ENCODE peak calls at places on chromosomes 7 and 10, in seven cellular contexts. R, G, I, N, O, J and W are unnamed samples.
A peak's percentile ranks its signal among the peaks of the same experiment; 100 is the strongest.

GRCh38 chr10:112461029-112461887 is 14.2 kb downstream of the VTI1A start:
- DNase-seq in R (no peak), I (no peak), N (no peak), G (peak; percentile 87), J (peak; percentile 76), O (no peak), W (no peak)

GRCh38 chr10:119539359-119539651 is 3.2 kb downstream of the RGS10 start:
- DNase-seq in G (no peak), N (no peak), R (no peak), J (no peak), I (no peak), O (no peak), W (no peak)

GRCh38 chr10:69276503-69276902 is 1.8 kb upstream of the HK1 start:
- DNase-seq in J (no peak), G (no peak), N (no peak), O (no peak), R (no peak), I (no peak), W (no peak)

GRCh38 chr10:31242902-31243301 is 76.1 kb upstream of the ZEB1 start:
- DNase-seq in I (no peak), G (peak; percentile 98), N (peak; percentile 55), R (no peak), J (peak; percentile 83), O (peak; percentile 57), W (no peak)

GRCh38 chr7:1899951-1900762 is 230.1 kb downstream of the ELFN1 start:
- DNase-seq in J (no peak), G (no peak), N (no peak), R (peak; percentile 63), O (peak; percentile 63), I (no peak), W (no peak)

GRCh38 chr7:73647725-73648592 is 19.7 kb upstream of the VPS37D start:
- DNase-seq in J (no peak), N (peak; percentile 89), G (peak; percentile 48), O (peak; percentile 76), R (no peak), I (no peak), W (no peak)

GRCh38 chr10:85868627-85869499 is 497.7 kb downstream of the GRID1 start:
- DNase-seq in J (no peak), G (no peak), I (no peak), R (no peak), N (no peak), O (no peak), W (no peak)

GRCh38 chr10:42979181-42979580 is 97.7 kb upstream of the RET start:
- DNase-seq in J (no peak), O (no peak), I (no peak), N (no peak), G (no peak), R (peak; percentile 25), W (no peak)

GRCh38 chr10:4527281-4527960 is 298.6 kb upstream of the AKR1E2 start:
- DNase-seq in N (no peak), G (peak; percentile 71), J (peak; percentile 28), I (no peak), R (no peak), O (no peak), W (no peak)

GRCh38 chr10:97659589-97659988 is 19.1 kb downstream of the PI4K2A start:
- DNase-seq in J (no peak), O (no peak), N (no peak), G (peak; percentile 58), R (no peak), I (no peak), W (no peak)

GRCh38 chr10:88439932-88440331 is 143.2 kb downstream of the RNLS start:
- DNase-seq in R (no peak), N (no peak), J (no peak), G (no peak), I (no peak), O (no peak), W (no peak)

GRCh38 chr10:88442681-88443080 is 140.4 kb downstream of the RNLS start:
- DNase-seq in G (no peak), J (no peak), N (no peak), O (no peak), R (no peak), I (no peak), W (no peak)

GRCh38 chr10:88437411-88437810 is 145.7 kb downstream of the RNLS start:
- DNase-seq in O (no peak), R (no peak), N (no peak), J (no peak), G (no peak), I (no peak), W (no peak)

GRCh38 chr10:88440541-88440940 is 142.6 kb downstream of the RNLS start:
- DNase-seq in N (no peak), R (no peak), G (no peak), J (no peak), I (no peak), O (no peak), W (no peak)
- H3K27ac ChIP-seq in N (no peak overlapping the region), R (no peak overlapping the region), G (no peak overlapping the region), J (no peak overlapping the region), I (no peak overlapping the region), O (no peak overlapping the region), W (no peak overlapping the region)

GRCh38 chr7:44383566-44383965 is 58.2 kb upstream of the CAMK2B start:
- DNase-seq in G (peak; percentile 92), N (no peak), J (peak; percentile 67), I (no peak), R (peak; percentile 87), O (peak; percentile 69), W (no peak)
- H3K27ac ChIP-seq in G (peak overlapping the region; percentile 87), N (no peak overlapping the region), J (peak overlapping the region; percentile 61), I (peak overlapping the region; percentile 53), R (peak overlapping the region; percentile 47), O (no peak overlapping the region), W (peak overlapping the region; percentile 82)

GRCh38 chr10:22631185-22631584 is 83.2 kb downstream of the PIP4K2A start:
- DNase-seq in R (no peak), G (no peak), O (no peak), N (no peak), J (no peak), I (no peak), W (no peak)
- H3K27ac ChIP-seq in R (no peak overlapping the region), G (no peak overlapping the region), O (peak overlapping the region; percentile 89), N (peak overlapping the region; percentile 50), J (peak overlapping the region; percentile 57), I (peak overlapping the region; percentile 91), W (peak overlapping the region; percentile 91)

GRCh38 chr10:126684171-126684745 is 13.8 kb upstream of the C10orf90 start:
- DNase-seq in J (no peak), I (no peak), R (no peak), G (peak; percentile 49), N (no peak), O (no peak), W (no peak)
- H3K27ac ChIP-seq in J (no peak overlapping the region), I (no peak overlapping the region), R (no peak overlapping the region), G (no peak overlapping the region), N (no peak overlapping the region), O (no peak overlapping the region), W (no peak overlapping the region)

GRCh38 chr7:22725585-22725984 is 1.4 kb upstream of the IL6 start:
- DNase-seq in N (no peak), O (no peak), I (no peak), G (peak; percentile 59), R (no peak), J (peak; percentile 55), W (no peak)

GRCh38 chr7:22722596-22722995 is 4.4 kb upstream of the IL6 start:
- DNase-seq in R (no peak), N (no peak), I (no peak), G (no peak), O (no peak), J (no peak), W (no peak)

GRCh38 chr7:22723171-22723601 is 3.8 kb upstream of the IL6 start:
- DNase-seq in R (peak; percentile 90), O (peak; percentile 80), G (peak; percentile 58), N (peak; percentile 34), J (peak; percentile 39), I (peak; percentile 22), W (peak; percentile 48)

GRCh38 chr7:22724861-22725260 is 2.1 kb upstream of the IL6 start:
- DNase-seq in N (no peak), O (no peak), I (no peak), R (no peak), J (no peak), G (no peak), W (no peak)

GRCh38 chr7:22723642-22724041 is 3.4 kb upstream of the IL6 start:
- DNase-seq in R (no peak), J (no peak), I (no peak), G (peak; percentile 60), N (no peak), O (no peak), W (no peak)
- H3K27ac ChIP-seq in R (no peak overlapping the region), J (peak overlapping the region; percentile 35), I (peak overlapping the region; percentile 18), G (peak overlapping the region; percentile 22), N (peak overlapping the region; percentile 62), O (peak overlapping the region; percentile 89), W (peak overlapping the region; percentile 60)

DNA sequence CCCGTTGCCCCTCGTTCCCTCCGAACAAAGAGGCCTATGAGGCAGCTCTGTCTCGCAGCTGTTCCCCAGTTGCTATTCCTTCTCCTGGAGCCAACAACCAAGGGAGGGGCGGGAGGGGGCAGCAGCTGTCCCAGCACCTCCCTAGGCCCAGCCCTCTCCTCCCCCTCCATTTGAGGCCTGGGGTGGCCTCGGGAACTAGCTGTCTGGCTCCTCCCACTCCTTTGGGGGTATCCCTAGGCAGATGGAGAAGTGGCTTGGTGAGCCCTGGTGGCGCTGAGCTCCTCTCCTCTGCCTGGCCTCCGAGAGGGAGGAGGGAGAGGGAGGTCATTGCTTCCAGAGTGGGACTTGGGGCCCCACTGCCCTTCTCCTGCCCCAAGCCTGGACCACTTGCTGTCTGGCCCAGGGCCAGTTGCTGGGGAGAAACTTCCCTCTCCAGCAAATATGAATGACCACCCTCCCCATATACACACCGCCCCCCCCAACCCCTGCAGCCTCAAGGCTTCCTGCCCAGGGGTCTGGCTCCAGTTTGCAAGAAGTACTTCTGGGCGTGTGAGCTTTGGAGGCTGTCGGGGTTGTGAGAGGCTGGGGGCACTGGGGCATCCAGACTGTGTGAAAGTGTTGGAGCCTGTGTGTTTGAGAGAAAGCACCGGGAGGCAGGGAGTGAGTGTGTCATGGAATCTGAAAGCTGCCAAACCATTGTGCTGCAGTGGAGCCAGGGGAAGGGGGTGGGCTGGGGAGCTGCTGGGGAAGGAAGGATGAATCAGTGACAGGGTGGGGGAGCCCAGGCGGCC is 3.1 kb downstream of the FLNC start:
- DNase-seq in O (peak; percentile 66), I (peak; percentile 49), R (peak; percentile 88), G (peak; percentile 95), N (peak; percentile 71), J (peak; percentile 88), W (peak; percentile 79)
- H3K27ac ChIP-seq in O (no peak overlapping the region), I (peak overlapping the region; percentile 96), R (peak overlapping the region; percentile 6), G (peak overlapping the region; percentile 90), N (peak overlapping the region; percentile 93), J (peak overlapping the region; percentile 57), W (peak overlapping the region; percentile 92)

DNA sequence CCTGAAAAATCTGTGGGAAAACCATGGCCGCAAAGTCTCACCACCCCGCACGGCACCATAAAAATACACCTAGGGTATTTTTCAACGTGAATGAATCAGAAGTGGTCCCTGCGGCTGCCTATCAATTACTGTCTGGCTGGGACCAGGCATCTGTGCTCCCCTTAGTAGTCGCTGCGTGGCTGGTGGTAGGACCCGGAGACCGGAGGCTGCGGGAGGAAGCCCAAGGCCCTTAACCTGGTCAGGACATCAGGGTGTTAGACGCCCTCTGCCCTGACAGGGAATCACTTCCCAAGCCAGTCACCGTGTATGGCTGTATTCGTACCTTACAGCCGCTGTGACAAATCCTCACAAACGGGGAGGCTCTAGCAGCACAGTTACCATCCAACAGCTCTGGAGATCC is 141.5 kb upstream of the PPP2R2D start:
- DNase-seq in O (no peak), N (no peak), R (no peak), I (no peak), J (no peak), G (no peak), W (no peak)
- H3K27ac ChIP-seq in O (no peak overlapping the region), N (no peak overlapping the region), R (no peak overlapping the region), I (no peak overlapping the region), J (no peak overlapping the region), G (no peak overlapping the region), W (no peak overlapping the region)